ENCODE peak calls at places on chromosomes 7 and 10, in seven cellular contexts. S is H54; A is AG04449; G is M059J; B is chondrocyte; J is stimulated activated CD8-positive, alpha-beta memory T cell treated with anti-CD3 and anti-CD28 coated beads, Interleukin-7, amount 100 ng/mL, for 1 hour; Z is T1000. P is an unnamed sample.

GRCh38 chr7:16836481-16836880 is 31.7 kb upstream of the AGR2 start:
- DNase-seq in J (no peak), G (no peak), B (no peak), A (no peak), Z (no peak), S (no peak), P (no peak)

GRCh38 chr7:16791895-16792294 is 12.9 kb downstream of the AGR2 start:
- DNase-seq in B (no peak), Z (no peak), J (no peak), G (no peak), A (no peak), S (no peak), P (peak)

GRCh38 chr7:145718129-145718528 is 398.5 kb upstream of the CNTNAP2 start:
- DNase-seq in A (no peak), G (no peak), S (no peak), J (no peak), B (no peak), Z (no peak), P (no peak)

GRCh38 chr7:23713285-23714235 is 3.5 kb downstream of the STK31 start:
- DNase-seq in J (no peak), A (peak), S (peak), B (no peak), Z (no peak), G (peak), P (peak)

GRCh38 chr10:50432206-50432605 is 180.9 kb upstream of the ASAH2 start:
- DNase-seq in G (no peak), A (no peak), J (no peak), Z (no peak), B (no peak), S (no peak), P (no peak)

GRCh38 chr7:469591-469961 is 50.1 kb downstream of the PDGFA start:
- DNase-seq in B (peak), G (no peak), A (no peak), J (no peak), S (no peak), Z (no peak), P (no peak)

GRCh38 chr10:110007171-110007700 is 548 bp upstream of the ADD3 start:
- DNase-seq in G (no peak), B (peak), S (peak), Z (no peak), J (peak), A (no peak), P (no peak)

GRCh38 chr7:2209146-2209960 is 23.4 kb downstream of the MAD1L1 start:
- DNase-seq in A (no peak), Z (peak), G (peak), S (peak), B (peak), J (peak), P (peak)

GRCh38 chr7:768881-769504 is 41.9 kb upstream of the PRKAR1B start:
- DNase-seq in B (no peak), Z (no peak), A (no peak), S (no peak), G (no peak), J (no peak), P (no peak)